ENCODE peak calls at places on chromosomes 12 and 14, in four cellular contexts. L is WERI-Rb-1, S is lung, P is esophagus squamous epithelium. F is an unnamed sample.
A peak's percentile ranks its signal among the peaks of the same experiment; 100 is the strongest.

GRCh38 chr12:102543494-102543893 is 63.1 kb upstream of the IGF1 start:
- DNase-seq in P (no peak), S (no peak), L (no peak), F (no peak)

GRCh38 chr14:65461730-65462129 is 49.2 kb downstream of the FUT8 start:
- DNase-seq in S (no peak), P (no peak), L (no peak), F (no peak)

GRCh38 chr12:104168596-104168995 is 30.6 kb upstream of the NFYB start:
- DNase-seq in S (no peak), P (no peak), L (no peak), F (no peak)

GRCh38 chr14:52692248-52692962 is 3.0 kb downstream of the ERO1A start:
- DNase-seq in P (no peak), S (no peak), L (no peak), F (no peak)

GRCh38 chr14:66383271-66383670 is 102.9 kb upstream of the CCDC196 start:
- DNase-seq in L (no peak), S (no peak), P (no peak), F (no peak)

GRCh38 chr14:87066221-87066817 is 926.7 kb downstream of the GALC start:
- DNase-seq in P (no peak), L (peak; percentile 10), S (no peak), F (no peak)

GRCh38 chr12:50925342-50925651 is 27.0 kb upstream of the HIGD1C start:
- DNase-seq in P (no peak), L (no peak), S (no peak), F (no peak)

GRCh38 chr12:29427964-29428363 is 47.0 kb upstream of the ERGIC2 start:
- DNase-seq in P (no peak), L (no peak), S (no peak), F (no peak)

GRCh38 chr12:108360487-108360886 is 21.4 kb upstream of the CMKLR1 start:
- DNase-seq in S (no peak), L (no peak), P (no peak), F (no peak)

GRCh38 chr14:67166450-67166853 is 22.8 kb upstream of the GARIN2 start:
- DNase-seq in L (peak; percentile 20), S (no peak), P (no peak), F (no peak)

DNA sequence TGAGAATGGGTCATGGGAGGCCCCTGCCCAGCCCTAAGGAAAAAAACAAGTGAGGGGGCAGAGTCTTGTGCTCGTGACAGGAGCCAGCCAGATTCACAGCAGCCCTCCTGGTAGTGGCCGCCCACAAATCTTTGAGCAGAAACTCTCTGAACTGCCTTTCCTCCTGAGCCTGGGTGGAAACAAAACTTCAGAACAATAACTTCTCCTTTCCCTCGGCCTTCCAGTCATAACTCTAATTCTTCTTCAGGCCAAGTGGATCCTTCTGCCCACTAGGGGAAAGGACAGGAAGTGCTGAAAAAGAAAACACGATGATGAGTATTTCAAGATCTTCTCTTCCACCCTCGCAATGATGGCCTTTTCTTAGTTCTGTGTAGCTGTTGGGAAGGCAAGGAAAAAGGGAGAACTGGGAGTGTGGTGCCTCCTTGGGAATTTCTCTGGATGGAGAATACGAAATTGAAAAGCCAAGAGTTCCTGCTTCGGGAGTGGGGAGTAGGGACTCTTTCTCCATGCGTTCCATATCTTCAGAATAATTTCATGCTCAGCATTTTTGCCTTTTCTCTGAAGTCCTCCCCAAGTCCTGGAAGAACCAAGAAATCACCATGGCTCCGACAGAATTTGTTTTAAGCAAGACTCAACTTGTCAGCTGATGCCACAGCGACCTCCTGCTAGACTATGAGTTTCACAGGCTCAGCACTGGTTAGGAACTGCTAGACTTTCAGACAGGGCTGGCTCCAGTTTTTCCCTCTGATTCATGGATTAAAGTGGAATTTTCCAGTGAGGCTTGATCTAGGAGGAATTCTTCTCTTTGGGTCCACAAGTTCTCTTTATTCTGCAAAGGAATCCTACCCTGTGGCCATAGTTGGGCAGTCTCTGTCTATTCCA is 188.9 kb downstream of the CAND1 start:
- DNase-seq in S (no peak), L (no peak), P (no peak), F (no peak)
- TF ChIP-seq CTCF in S (no peak), L (peak; percentile 15), P (no peak), F (peak; percentile 52)

DNA sequence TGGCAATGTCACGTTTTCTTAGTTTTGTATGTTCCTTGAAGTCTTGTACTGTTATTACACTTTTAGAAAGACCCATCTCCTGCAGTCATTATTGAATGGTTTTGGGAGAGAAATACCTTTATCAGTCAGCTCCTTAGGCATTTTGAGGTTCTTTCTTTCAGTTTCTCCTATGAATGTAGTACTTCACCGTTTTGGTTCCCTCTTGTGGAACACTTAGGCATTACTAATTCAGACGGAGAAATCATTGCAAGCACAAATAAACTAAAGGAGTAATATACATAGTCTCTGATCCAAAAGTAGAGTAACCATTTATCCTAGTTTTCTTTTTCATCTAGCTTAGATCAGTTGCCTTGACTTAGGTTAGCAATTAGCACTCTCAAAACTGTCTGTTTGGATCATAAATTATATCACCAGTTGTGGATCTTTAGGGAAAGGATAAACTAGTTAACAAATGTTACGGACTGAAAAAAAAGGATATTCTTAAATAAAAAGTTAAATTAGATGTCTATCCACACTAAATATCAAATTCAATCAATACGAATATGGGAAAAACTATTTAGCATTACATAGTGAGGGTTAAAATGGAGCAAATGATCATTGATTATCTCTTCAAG is 1538.3 kb upstream of the SEL1L start:
- DNase-seq in P (no peak), S (no peak), L (no peak), F (no peak)
- TF ChIP-seq CTCF in P (peak; percentile 38), S (no peak), L (peak; percentile 22), F (peak; percentile 83)

GRCh38 chr14:106562451-106562850 is 1036.1 kb downstream of the TMEM121 start:
- DNase-seq in P (no peak), S (no peak), L (no peak), F (no peak)

GRCh38 chr14:106551265-106551664 is 1024.9 kb downstream of the TMEM121 start:
- DNase-seq in L (no peak), P (no peak), S (no peak), F (no peak)

DNA sequence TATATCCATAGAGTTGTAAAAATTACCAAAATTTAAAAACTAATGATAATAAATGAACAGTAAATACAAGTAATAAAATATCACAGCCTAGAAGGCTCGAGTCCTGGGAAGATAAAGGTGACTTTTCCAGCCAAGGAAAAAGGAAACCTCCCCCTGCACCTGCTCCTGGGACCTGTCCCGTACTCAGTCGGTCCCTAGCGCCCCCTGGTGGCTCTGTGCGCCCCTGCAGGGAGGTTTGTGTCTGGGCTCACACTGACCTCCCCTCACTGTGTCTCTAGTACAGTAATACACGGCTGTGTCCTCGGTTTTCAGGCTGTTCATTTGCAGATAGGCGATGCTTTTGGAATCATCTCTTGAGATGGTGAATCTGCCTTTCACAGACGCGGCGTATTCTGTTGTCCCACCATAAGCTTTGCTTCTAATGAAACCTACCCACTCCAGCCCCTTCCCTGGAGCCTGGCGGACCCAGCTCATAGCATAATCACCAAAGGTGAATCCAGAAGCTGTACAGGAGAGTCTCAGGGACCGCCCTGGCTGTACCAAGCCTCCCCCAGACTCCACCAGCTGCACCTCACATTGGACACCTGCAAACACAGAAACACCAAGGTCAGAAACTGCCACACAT is 1030.4 kb downstream of the TMEM121 start:
- DNase-seq in S (peak; percentile 62), L (peak; percentile 69), P (no peak), F (no peak)
- TF ChIP-seq CTCF in S (peak; percentile 9), L (peak; percentile 79), P (peak; percentile 36), F (peak; percentile 42)

DNA sequence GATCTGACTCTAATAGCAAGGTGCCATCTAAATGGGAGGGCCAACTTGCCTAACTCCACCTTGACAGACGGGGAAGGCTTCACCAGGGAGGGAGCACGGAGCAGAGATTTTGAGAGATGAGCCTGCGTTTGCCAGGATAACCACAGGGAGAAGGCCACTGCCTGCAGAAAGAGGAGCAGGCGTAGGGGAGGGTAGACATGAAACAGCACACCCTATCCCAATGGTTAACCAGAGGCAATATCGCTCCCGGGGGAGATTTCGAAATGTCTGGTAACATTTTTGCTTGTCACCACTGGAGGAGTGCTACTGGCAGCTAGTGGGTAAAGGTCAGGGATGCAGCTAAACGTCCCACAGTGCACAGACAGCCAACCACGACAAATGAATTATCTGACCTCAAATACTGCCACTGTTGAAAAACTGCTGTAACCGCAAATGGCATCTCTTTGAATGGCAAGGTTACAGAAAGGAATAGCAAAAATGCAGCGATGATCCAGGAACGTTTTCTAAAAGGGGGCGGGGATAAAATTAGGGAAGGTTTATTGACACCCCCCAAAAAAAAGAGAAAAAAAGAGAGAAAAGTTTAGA is 126.0 kb upstream of the ATF7IP start:
- DNase-seq in P (no peak), L (peak; percentile 19), S (no peak), F (peak; percentile 69)
- TF ChIP-seq CTCF in P (no peak), L (no peak), S (no peak), F (peak; percentile 52)

GRCh38 chr14:59190372-59190771 is 1.9 kb downstream of the DAAM1 start:
- DNase-seq in S (no peak), P (no peak), L (peak; percentile 61), F (no peak)
- TF ChIP-seq CTCF in S (no peak), P (no peak), L (peak; percentile 57), F (no peak)